ENCODE peak calls at places on chromosomes 1 and 21, in nine cellular contexts. E is stimulated activated CD4-positive, alpha-beta T cell treated with anti-CD3 and anti-CD28 coated beads, Interleukin-4, amount 100 ng/mL, for 24 hours; T is T-cell; W is lower leg skin; R is GM03348; N is NCI-H1105; U is RPMI7951; Z is CMK; D is HCT116. G is an unnamed sample.

GRCh38 chr1:116116040-116116439 is 4.8 kb downstream of the MAB21L3 start:
- DNase-seq in E (no peak), D (no peak), R (no peak), Z (no peak), N (no peak), W (no peak), U (no peak), T (no peak), G (no peak)

GRCh38 chr1:242523282-242523967 is 1.1 kb downstream of the PLD5 start:
- DNase-seq in T (no peak), R (peak; percentile 15), D (no peak), N (no peak), E (no peak), W (no peak), Z (no peak), U (no peak), G (no peak)

GRCh38 chr1:205395616-205396015 is 26.2 kb downstream of the LEMD1 start:
- DNase-seq in N (no peak), T (no peak), W (no peak), E (no peak), U (no peak), R (no peak), D (no peak), Z (no peak), G (no peak)

GRCh38 chr1:216566809-216567208 is 143.6 kb upstream of the USH2A start:
- DNase-seq in W (no peak), N (no peak), U (peak; percentile 1), E (no peak), R (peak; percentile 19), T (no peak), D (no peak), Z (no peak), G (peak; percentile 24)

GRCh38 chr1:236011641-236012040 is 53.2 kb downstream of the NID1 start:
- DNase-seq in T (no peak), Z (no peak), W (no peak), R (no peak), D (no peak), E (no peak), U (no peak), N (no peak), G (no peak)

GRCh38 chr1:231871878-231872277 is 245.3 kb downstream of the DISC1 start:
- DNase-seq in D (no peak), R (no peak), E (no peak), U (no peak), W (no peak), N (no peak), T (no peak), Z (no peak), G (no peak)

GRCh38 chr21:46056450-46056903 is 41.4 kb upstream of the COL6A2 start:
- DNase-seq in T (no peak), U (peak; percentile 98), N (no peak), Z (no peak), R (peak; percentile 86), E (no peak), W (peak; percentile 73), D (no peak), G (no peak)

GRCh38 chr1:209900734-209901133 is 37.3 kb upstream of the SYT14 start:
- DNase-seq in T (no peak), D (no peak), R (peak; percentile 72), U (peak; percentile 80), W (no peak), N (no peak), Z (no peak), E (no peak), G (peak; percentile 59)

GRCh38 chr1:27298632-27299384 is 23.2 kb upstream of the TMEM222 start:
- DNase-seq in W (no peak), U (no peak), Z (no peak), R (no peak), E (no peak), D (no peak), N (no peak), T (no peak), G (no peak)

GRCh38 chr1:8447616-8448150 is 129.8 kb downstream of the SLC45A1 start:
- DNase-seq in T (no peak), R (no peak), U (no peak), N (no peak), D (no peak), E (no peak), Z (no peak), W (no peak), G (no peak)

GRCh38 chr1:214506972-214507431 is 44.4 kb downstream of the PTPN14 start:
- DNase-seq in W (no peak), T (no peak), Z (no peak), N (no peak), R (no peak), D (peak; percentile 39), E (no peak), U (no peak), G (no peak)

GRCh38 chr21:42685036-42685435 is 31.6 kb downstream of the PDE9A start:
- DNase-seq in E (no peak), W (no peak), T (no peak), R (no peak), Z (no peak), U (peak; percentile 10), D (no peak), N (no peak), G (no peak)

GRCh38 chr21:26425576-26425975 is 147.5 kb downstream of the CYYR1 start:
- DNase-seq in Z (no peak), N (no peak), D (no peak), E (no peak), U (no peak), R (no peak), W (no peak), T (no peak), G (no peak)

GRCh38 chr21:25831300-25831699 is 96.5 kb downstream of the GABPA start:
- DNase-seq in D (no peak), E (no peak), N (no peak), W (no peak), T (no peak), U (no peak), R (no peak), Z (no peak), G (no peak)

GRCh38 chr1:172588296-172589291 is 55.6 kb downstream of the SUCO start:
- DNase-seq in N (no peak), W (no peak), T (no peak), E (peak; percentile 7), U (peak; percentile 90), R (peak; percentile 56), Z (no peak), D (peak; percentile 64), G (peak; percentile 71)

GRCh38 chr1:1272341-1273151 is 1.1 kb downstream of the UBE2J2 start:
- DNase-seq in D (no peak), T (no peak), W (no peak), E (no peak), N (no peak), Z (no peak), R (no peak), U (peak; percentile 27), G (no peak)

GRCh38 chr1:92797297-92797696 is 12.4 kb upstream of the EVI5 start:
- DNase-seq in Z (no peak), E (no peak), U (no peak), T (no peak), D (no peak), N (no peak), W (no peak), R (no peak), G (no peak)

GRCh38 chr1:40281852-40282251 is 23.8 kb downstream of the ZMPSTE24 start:
- DNase-seq in R (no peak), T (no peak), U (no peak), D (no peak), N (no peak), E (no peak), W (no peak), Z (no peak), G (no peak)

GRCh38 chr1:33346921-33347649 is 26.2 kb upstream of the A3GALT2 start:
- DNase-seq in U (peak; percentile 98), W (peak; percentile 68), N (no peak), E (no peak), R (peak; percentile 80), Z (no peak), D (peak; percentile 40), T (no peak), G (peak; percentile 95)

GRCh38 chr1:160129046-160129445 is 13.5 kb downstream of the ATP1A2 start:
- DNase-seq in U (peak; percentile 27), T (no peak), Z (no peak), R (peak; percentile 52), E (no peak), W (no peak), N (no peak), D (no peak), G (no peak)

GRCh38 chr1:198939286-198939685 is 300.4 kb downstream of the PTPRC start:
- DNase-seq in R (no peak), T (no peak), N (no peak), W (no peak), E (no peak), Z (no peak), U (no peak), D (no peak), G (no peak)

GRCh38 chr1:233946724-233947123 is 42.2 kb downstream of the SLC35F3 start:
- DNase-seq in R (no peak), W (no peak), U (no peak), D (no peak), E (no peak), N (no peak), T (no peak), Z (no peak), G (no peak)

GRCh38 chr1:85379203-85380136 is 85.5 kb downstream of the DDAH1 start:
- DNase-seq in N (no peak), W (no peak), E (no peak), R (no peak), U (no peak), D (no peak), Z (no peak), T (no peak), G (no peak)

GRCh38 chr1:248055261-248055660 is 8.6 kb downstream of the OR2L3 start:
- DNase-seq in E (no peak), W (no peak), U (no peak), Z (no peak), D (no peak), R (no peak), T (no peak), N (no peak), G (no peak)

GRCh38 chr1:22639286-22639685 is 2.9 kb downstream of the C1QA start:
- DNase-seq in N (no peak), Z (peak; percentile 21), T (no peak), R (peak; percentile 48), W (no peak), D (no peak), E (no peak), U (peak; percentile 26), G (peak; percentile 35)

G was measured in H4.